ENCODE peak calls at places on chromosome 14, in nine cellular contexts. Z is NCI-H1105; Q is progenitor cell of endocrine pancreas; O is cardiac fibroblast; P is D341Med; X is NCI-H345; I is NCI-H1092; V is activated CD4-positive, alpha-beta T cell treated with anti-CD3 and anti-CD28 coated beads, Interleukin-2, amount 50 U/mL, for 48 hours; C is foreskin keratinocyte. M is an unnamed sample.

GRCh38 chr14:98901511-98902205 is 370.3 kb downstream of the BCL11B start:
- DNase-seq in V (no peak), C (no peak), P (no peak), O (no peak), Q (no peak), X (no peak), I (no peak), Z (no peak), M (no peak)

GRCh38 chr14:29749327-29749726 is 178.3 kb downstream of the PRKD1 start:
- DNase-seq in C (no peak), X (no peak), I (no peak), Q (no peak), V (no peak), O (peak; percentile 51), Z (no peak), P (no peak), M (peak; percentile 66)

GRCh38 chr14:35343709-35344474 is 51.7 kb downstream of the PSMA6 start:
- DNase-seq in P (no peak), Q (no peak), C (no peak), Z (no peak), X (no peak), I (no peak), O (no peak), V (no peak), M (no peak)

GRCh38 chr14:99790978-99791376 is 2.2 kb upstream of the EML1 start:
- DNase-seq in Q (no peak), C (peak; percentile 48), Z (peak; percentile 61), V (no peak), P (no peak), O (no peak), X (peak; percentile 55), I (no peak), M (no peak)

GRCh38 chr14:65070710-65071033 is 31.6 kb downstream of the MAX start:
- DNase-seq in X (no peak), I (no peak), O (peak; percentile 15), Z (peak; percentile 52), C (peak; percentile 15), Q (no peak), P (no peak), V (no peak), M (no peak)

GRCh38 chr14:96264850-96265249 is 8.8 kb downstream of the BDKRB1 start:
- DNase-seq in V (no peak), Z (no peak), X (peak; percentile 57), C (no peak), O (peak; percentile 72), P (no peak), Q (no peak), I (no peak), M (peak; percentile 74)

GRCh38 chr14:75450381-75451276 is 22.8 kb downstream of the JDP2 start:
- DNase-seq in Q (no peak), I (peak; percentile 17), P (no peak), C (peak; percentile 69), Z (no peak), X (no peak), V (no peak), O (peak; percentile 24), M (no peak)

GRCh38 chr14:21894003-21894897 is 220.6 kb upstream of the OR4E1 start:
- DNase-seq in C (no peak), Z (no peak), Q (no peak), X (no peak), O (no peak), P (no peak), I (no peak), V (peak; percentile 62), M (peak; percentile 15)

GRCh38 chr14:56694609-56695008 is 115.0 kb downstream of the TMEM260 start:
- DNase-seq in C (no peak), V (no peak), P (no peak), Z (no peak), O (no peak), X (no peak), I (no peak), Q (no peak), M (no peak)

GRCh38 chr14:66038214-66038977 is 447.8 kb upstream of the CCDC196 start:
- DNase-seq in I (no peak), C (peak; percentile 75), P (no peak), X (no peak), Q (no peak), V (no peak), Z (no peak), O (peak; percentile 94), M (peak; percentile 97)

GRCh38 chr14:59631237-59631636 is 54.6 kb upstream of the CCDC175 start:
- DNase-seq in P (peak; percentile 38), O (no peak), X (peak; percentile 40), V (no peak), I (peak; percentile 9), Q (no peak), C (peak; percentile 7), Z (peak; percentile 31), M (no peak)

GRCh38 chr14:68283378-68284123 is 464.0 kb downstream of the RAD51B start:
- DNase-seq in O (no peak), C (no peak), Q (no peak), Z (no peak), P (no peak), V (peak; percentile 51), X (no peak), I (no peak), M (peak; percentile 34)

GRCh38 chr14:51593397-51593796 is 58.3 kb upstream of the FRMD6 start:
- DNase-seq in X (no peak), Z (no peak), I (no peak), Q (no peak), P (no peak), O (no peak), V (no peak), C (no peak), M (peak; percentile 55)

GRCh38 chr14:105857223-105857815 is 330.9 kb downstream of the TMEM121 start:
- DNase-seq in V (no peak), X (no peak), C (no peak), Q (no peak), O (no peak), I (no peak), P (peak; percentile 10), Z (no peak), M (no peak)

GRCh38 chr14:38404100-38404541 is 148.2 kb upstream of the CLEC14A start:
- DNase-seq in O (peak; percentile 71), P (no peak), X (no peak), I (no peak), V (no peak), C (peak; percentile 4), Q (no peak), Z (no peak), M (no peak)

GRCh38 chr14:91284146-91284790 is 39.8 kb upstream of the GPR68 start:
- DNase-seq in X (no peak), C (peak; percentile 68), Q (no peak), I (no peak), P (no peak), V (no peak), O (peak; percentile 81), Z (no peak), M (peak; percentile 82)

GRCh38 chr14:93029417-93029816 is 86.3 kb downstream of the ITPK1 start:
- DNase-seq in C (no peak), P (no peak), I (no peak), O (no peak), Q (no peak), V (no peak), X (no peak), Z (no peak), M (no peak)

GRCh38 chr14:44778562-44778961 is 183.2 kb downstream of the KLHL28 start:
- DNase-seq in X (no peak), Z (no peak), V (no peak), I (no peak), C (peak; percentile 50), P (no peak), O (peak; percentile 85), Q (no peak), M (no peak)

GRCh38 chr14:60166144-60166543 is 946 bp upstream of the DHRS7 start:
- DNase-seq in Q (no peak), I (no peak), O (no peak), P (no peak), Z (no peak), C (no peak), V (no peak), X (no peak), M (no peak)

GRCh38 chr14:77761205-77761931 is 412 bp upstream of the SNW1 start:
- DNase-seq in V (no peak), X (peak; percentile 22), P (peak; percentile 47), I (peak; percentile 5), Q (no peak), C (no peak), O (peak; percentile 97), Z (no peak), M (peak; percentile 35)

GRCh38 chr14:21155963-21156362 is at the start of gene OR5AU1:
- DNase-seq in Q (no peak), Z (no peak), V (no peak), P (no peak), O (no peak), X (no peak), I (no peak), C (no peak), M (no peak)

M was measured in cardiac muscle cell.